ENCODE peak calls at places on chromosomes 6 and 20, in ten cellular contexts. O is mucosa of descending colon, M is GM04503, U is tibial artery, G is ELR, J is WTC11, W is pulmonary artery endothelial cell, I is T-cell, R is NCI-H510A treated with DMSO at 0.1 percent for 48 hours, H is kidney tubule cell. L is an unnamed sample.

GRCh38 chr20:49228676-49229075 is 9.5 kb downstream of the DDX27 start:
- DNase-seq in O (no peak), M (no peak), J (no peak), R (peak), U (no peak), G (no peak), W (no peak), H (no peak), I (no peak), L (no peak)

GRCh38 chr6:145036236-145036635 is 699.1 kb downstream of the EPM2A start:
- DNase-seq in M (no peak), G (peak), I (no peak), J (no peak), R (no peak), U (no peak), W (no peak), H (peak), O (no peak), L (no peak)

GRCh38 chr6:48628316-48628715 is 517.3 kb upstream of the PTCHD4 start:
- DNase-seq in I (no peak), H (no peak), G (no peak), O (no peak), M (no peak), R (no peak), W (no peak), U (no peak), J (no peak), L (no peak)

GRCh38 chr20:21505810-21506530 is 7.9 kb downstream of the NKX2-2 start:
- DNase-seq in O (peak), G (peak), R (peak), M (no peak), W (no peak), H (peak), J (peak), U (no peak), I (peak), L (no peak)

GRCh38 chr6:74070091-74070490 is 374.1 kb downstream of the CD109 start:
- DNase-seq in O (no peak), U (no peak), R (no peak), G (peak), I (no peak), W (no peak), M (peak), H (no peak), J (no peak), L (no peak)

GRCh38 chr6:49540614-49541013 is 9.9 kb upstream of the C6orf141 start:
- DNase-seq in O (no peak), G (no peak), W (no peak), M (no peak), H (no peak), J (no peak), R (no peak), U (no peak), I (no peak), L (no peak)

GRCh38 chr20:45114465-45115385 is at the start of gene WFDC5:
- DNase-seq in R (no peak), O (no peak), W (no peak), U (no peak), I (peak), J (no peak), G (no peak), M (no peak), H (no peak), L (no peak)

GRCh38 chr6:40492126-40492525 is 95.0 kb downstream of the LRFN2 start:
- DNase-seq in R (no peak), W (no peak), J (peak), M (no peak), G (no peak), O (no peak), H (no peak), I (no peak), U (no peak), L (no peak)

GRCh38 chr20:46215913-46216707 is 92.2 kb downstream of the CDH22 start:
- DNase-seq in M (no peak), H (peak), U (no peak), W (no peak), I (no peak), O (no peak), R (no peak), J (peak), G (peak), L (no peak)

GRCh38 chr6:320351-321157 is 28.3 kb downstream of the DUSP22 start:
- DNase-seq in G (no peak), U (no peak), H (no peak), M (no peak), I (no peak), R (no peak), J (no peak), O (no peak), W (no peak), L (no peak)

GRCh38 chr6:149933461-149933860 is 8.4 kb upstream of the ULBP2 start:
- DNase-seq in J (no peak), G (no peak), H (no peak), I (no peak), W (no peak), U (no peak), M (no peak), R (no peak), O (no peak), L (no peak)

GRCh38 chr6:13992417-13993055 is 67.8 kb downstream of the RNF182 start:
- DNase-seq in M (peak), W (no peak), U (no peak), J (no peak), O (no peak), R (no peak), H (peak), I (no peak), G (peak), L (no peak)

GRCh38 chr6:1136415-1136774 is 175.5 kb upstream of the FOXQ1 start:
- DNase-seq in M (peak), O (no peak), U (no peak), I (no peak), R (no peak), G (peak), J (no peak), H (peak), W (no peak), L (no peak)

GRCh38 chr6:27468334-27468733 is 4.6 kb downstream of the ZNF184 start:
- DNase-seq in I (no peak), W (no peak), H (no peak), M (no peak), J (no peak), O (no peak), U (no peak), R (no peak), G (peak), L (no peak)

GRCh38 chr6:3904518-3904917 is 55.3 kb downstream of the FAM50B start:
- DNase-seq in W (no peak), I (no peak), J (no peak), G (no peak), H (no peak), R (no peak), O (no peak), U (no peak), M (no peak), L (no peak)

GRCh38 chr20:47389867-47390347 is 33.4 kb upstream of the ZMYND8 start:
- DNase-seq in G (peak), U (no peak), H (peak), R (no peak), W (peak), O (no peak), M (no peak), J (no peak), I (no peak), L (peak)